ENCODE peak calls at places on chromosomes 3 and 15, in eight cellular contexts. S, E, B, H, G, P, O and U are unnamed samples. For H3K27me3, the result is how much of the 10 kb centered on the place peaks cover.

GRCh38 chr15:74542192-74543042 is 1.4 kb downstream of the ARID3B start:
- DNase-seq in H (no peak), B (no peak), P (no peak), E (no peak), S (no peak), G (no peak), O (no peak), U (no peak)

GRCh38 chr15:38378162-38378560 is 75.8 kb upstream of the FAM98B start:
- DNase-seq in G (peak), E (no peak), O (no peak), H (peak), S (no peak), P (no peak), B (peak), U (no peak)

GRCh38 chr3:139378587-139378986 is 10.9 kb downstream of the COPB2 start:
- DNase-seq in B (no peak), H (no peak), G (peak), S (no peak), P (no peak), O (no peak), E (peak), U (no peak)

GRCh38 chr3:159499031-159499793 is 489.4 kb upstream of the IL12A start:
- DNase-seq in H (no peak), E (no peak), B (no peak), S (no peak), P (no peak), O (no peak), G (peak), U (no peak)

GRCh38 chr3:32410367-32411246 is 19.0 kb downstream of the CMTM7 start:
- DNase-seq in P (no peak), S (peak), B (no peak), O (peak), E (no peak), H (no peak), G (no peak), U (no peak)

GRCh38 chr15:31472636-31473383 is 146.2 kb downstream of the KLF13 start:
- DNase-seq in B (no peak), S (no peak), G (peak), O (peak), H (peak), P (peak), E (no peak), U (no peak)

GRCh38 chr3:25582242-25582641 is 82.5 kb downstream of the TOP2B start:
- DNase-seq in G (peak), O (peak), P (no peak), H (peak), S (no peak), E (no peak), B (no peak), U (no peak)

GRCh38 chr15:25981114-25981513 is 118.0 kb upstream of the ATP10A start:
- DNase-seq in E (no peak), H (no peak), S (no peak), G (no peak), O (no peak), P (no peak), B (no peak), U (no peak)

GRCh38 chr15:35460616-35461015 is 85.3 kb downstream of the DPH6 start:
- DNase-seq in O (no peak), B (no peak), H (no peak), G (no peak), S (no peak), P (no peak), E (no peak), U (no peak)

GRCh38 chr3:169458752-169459151 is 204.8 kb downstream of the MECOM start:
- DNase-seq in H (peak), B (no peak), G (no peak), O (no peak), E (no peak), S (no peak), P (no peak), U (no peak)

GRCh38 chr15:59605994-59606393 is 5.6 kb upstream of the GCNT3 start:
- DNase-seq in E (no peak), S (no peak), O (no peak), G (no peak), P (no peak), B (no peak), H (no peak), U (no peak)

GRCh38 chr3:37135561-37135960 is 38.8 kb downstream of the LRRFIP2 start:
- DNase-seq in P (no peak), H (no peak), S (no peak), E (no peak), G (no peak), O (no peak), B (no peak), U (no peak)

GRCh38 chr3:63918321-63918720 is 6.1 kb upstream of the SCAANT1 start:
- DNase-seq in H (peak), B (no peak), G (peak), S (no peak), O (no peak), E (no peak), P (no peak), U (no peak)

GRCh38 chr15:101456079-101456791 is 33.3 kb downstream of the PCSK6 start:
- DNase-seq in O (peak), E (no peak), H (no peak), P (no peak), S (no peak), B (no peak), G (no peak), U (no peak)

GRCh38 chr3:58754074-58754473 is 87.5 kb upstream of the FAM3D start:
- DNase-seq in G (no peak), O (no peak), P (no peak), E (no peak), B (no peak), H (no peak), S (no peak), U (no peak)

GRCh38 chr15:50344006-50344464 is 11.0 kb downstream of the GABPB1 start:
- DNase-seq in S (no peak), G (no peak), P (no peak), B (no peak), H (no peak), E (no peak), O (no peak), U (no peak)

DNA sequence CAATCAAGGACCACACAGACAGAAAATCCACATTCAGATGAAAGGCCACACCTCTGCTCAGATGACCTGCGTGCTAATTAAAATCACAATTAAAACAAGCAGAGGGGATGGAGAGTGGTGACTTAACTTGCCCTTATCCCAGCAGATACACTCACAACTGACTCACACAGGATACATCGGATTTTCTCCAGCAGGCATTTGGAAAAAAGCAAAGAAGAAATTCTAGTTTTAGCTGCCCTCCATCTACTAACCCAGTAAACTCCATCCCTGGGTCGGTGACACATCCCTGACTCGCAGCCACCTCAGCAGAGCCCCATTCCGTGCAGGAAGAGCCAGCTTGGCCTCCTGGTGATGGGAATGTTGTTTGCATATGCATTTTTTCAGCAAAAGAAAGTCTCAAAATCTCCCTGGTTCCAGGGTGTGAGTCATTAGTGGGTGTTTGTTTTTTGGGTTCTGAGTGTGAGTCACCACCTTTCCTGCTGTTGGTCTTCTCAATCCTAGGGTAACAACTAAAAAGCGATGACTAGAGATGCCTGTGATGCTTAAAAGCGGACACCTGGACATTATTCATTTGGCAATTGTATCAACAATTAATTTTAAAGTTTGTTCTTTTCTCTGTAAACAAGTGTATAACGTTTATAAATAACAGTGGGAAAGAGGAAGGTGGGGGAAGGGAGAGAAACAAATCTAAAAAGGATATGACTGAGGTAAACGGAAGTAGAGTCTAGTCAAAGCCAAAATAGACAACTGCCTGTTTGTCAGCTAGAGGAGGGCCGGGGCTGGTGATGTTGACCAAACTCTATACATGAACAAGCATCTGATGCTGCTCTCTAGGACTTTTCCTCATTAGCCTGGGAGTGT is 49.8 kb upstream of the SLC4A7 start:
- DNase-seq in O (peak), B (peak), G (peak), S (peak), P (peak), E (no peak), H (peak), U (peak)
- TF ChIP-seq CTCF in O (peak), B (peak), G (peak), S (peak), P (no peak), E (peak), H (peak), U (peak)

DNA sequence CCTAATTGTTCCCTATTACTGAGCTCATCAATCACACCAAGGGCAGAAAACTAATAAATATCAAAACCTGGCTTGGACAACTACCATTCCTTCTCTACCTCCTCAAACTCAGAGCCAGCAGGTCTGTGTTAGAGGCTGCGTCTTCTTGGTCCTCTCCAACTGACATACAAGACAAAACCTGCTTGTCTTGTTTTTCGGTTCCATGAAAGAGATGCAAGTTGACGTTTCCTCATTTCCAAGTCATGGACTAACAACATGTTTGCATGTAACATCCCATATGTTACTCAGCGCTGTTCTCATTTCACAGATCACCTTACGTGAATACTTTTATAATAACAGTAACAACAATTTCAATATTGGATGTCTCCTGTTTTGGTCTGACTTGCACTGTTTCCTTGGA is 110.9 kb downstream of the LMLN start:
- DNase-seq in H (no peak), E (no peak), S (no peak), G (no peak), B (no peak), P (no peak), O (no peak), U (no peak)
- H3K27me3 ChIP-seq in H (under half), E (under half), S (under half), G (under half), B (half or more), P (under half), O (under half), U (under half)

DNA sequence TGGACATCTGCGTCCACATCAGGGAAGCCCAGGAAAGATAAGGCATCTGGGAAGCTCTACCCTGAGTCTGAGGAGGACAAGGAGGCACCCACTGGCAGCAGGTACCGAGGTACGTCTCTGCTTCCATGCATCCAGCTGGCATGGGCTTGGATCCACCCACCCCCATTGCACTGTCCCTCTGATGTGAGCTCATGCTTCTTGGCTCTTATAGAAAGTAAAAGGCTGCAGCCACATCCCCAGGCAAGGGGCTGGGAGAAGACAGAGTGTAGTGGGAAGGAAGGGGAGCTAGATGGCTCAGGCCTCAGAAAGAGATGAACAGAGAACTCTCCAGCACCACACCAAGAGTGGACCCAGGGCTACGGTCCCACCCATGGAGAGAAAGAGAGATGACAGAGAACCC is 18.2 kb downstream of the PTH1R start:
- DNase-seq in G (no peak), B (peak), O (no peak), P (no peak), H (no peak), E (no peak), S (no peak), U (no peak)
- TF ChIP-seq CTCF in G (no peak), B (no peak), O (no peak), P (no peak), H (no peak), E (no peak), S (no peak), U (no peak)

GRCh38 chr3:130529816-130530215 is 12.8 kb downstream of the COL6A6 start:
- DNase-seq in S (no peak), E (no peak), P (no peak), O (peak), B (no peak), G (no peak), H (no peak), U (no peak)
- H3K27me3 ChIP-seq in S (under half), E (under half), P (under half), O (under half), B (under half), G (under half), H (under half), U (under half)

GRCh38 chr15:45399381-45400212 is 21.3 kb upstream of the GATM start:
- DNase-seq in B (no peak), P (no peak), G (peak), O (peak), H (peak), S (no peak), E (peak), U (peak)
- TF ChIP-seq CTCF in B (peak), P (peak), G (peak), O (peak), H (peak), S (peak), E (peak), U (peak)

DNA sequence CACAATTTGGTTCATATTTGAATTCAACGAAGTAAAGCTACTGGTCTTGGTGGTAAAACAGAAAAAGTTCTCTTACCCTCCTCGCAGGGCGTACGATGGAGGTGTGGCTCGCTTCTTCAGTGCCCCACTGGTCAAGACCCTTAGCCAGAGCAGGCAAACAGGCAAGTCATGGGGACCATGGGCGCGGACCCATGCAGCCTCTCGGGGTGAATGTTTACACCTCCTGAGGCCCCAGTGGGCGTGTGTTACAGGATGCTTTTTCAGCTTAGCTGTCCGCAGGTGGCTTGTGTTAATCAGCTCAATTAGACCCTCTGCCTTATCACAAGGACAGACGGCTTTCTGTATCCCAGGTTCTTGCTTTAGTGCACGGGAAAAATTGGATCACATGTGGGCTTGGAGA is 991.8 kb downstream of the GBE1 start:
- DNase-seq in P (no peak), G (no peak), O (no peak), B (no peak), H (no peak), S (no peak), E (no peak), U (no peak)
- H3K27me3 ChIP-seq in P (under half), G (under half), O (under half), B (under half), H (under half), S (under half), E (under half), U (under half)

GRCh38 chr3:190016966-190017365 is 103.7 kb downstream of the P3H2 start:
- DNase-seq in H (no peak), B (no peak), E (no peak), G (no peak), S (no peak), P (no peak), O (no peak), U (no peak)

GRCh38 chr3:190012314-190012782 is 108.3 kb downstream of the P3H2 start:
- DNase-seq in G (peak), B (no peak), H (no peak), E (no peak), O (peak), P (no peak), S (no peak), U (peak)

GRCh38 chr3:190012784-190013183 is 107.9 kb downstream of the P3H2 start:
- DNase-seq in B (no peak), G (no peak), S (no peak), P (no peak), H (no peak), O (no peak), E (no peak), U (no peak)

GRCh38 chr3:190014940-190015339 is 105.8 kb downstream of the P3H2 start:
- DNase-seq in G (no peak), P (no peak), S (no peak), B (no peak), O (no peak), E (no peak), H (no peak), U (no peak)

GRCh38 chr3:190013943-190014924 is 106.5 kb downstream of the P3H2 start:
- DNase-seq in G (no peak), E (no peak), H (no peak), S (no peak), B (no peak), P (no peak), O (peak), U (no peak)
- TF ChIP-seq CTCF in G (no peak), E (no peak), H (no peak), S (no peak), B (no peak), P (no peak), O (no peak), U (no peak)

GRCh38 chr3:46477756-46478155 is 13.1 kb upstream of the LTF start:
- DNase-seq in G (no peak), S (no peak), E (no peak), P (no peak), H (no peak), B (no peak), O (peak), U (no peak)

GRCh38 chr3:46477145-46477544 is 12.4 kb upstream of the LTF start:
- DNase-seq in E (no peak), S (no peak), B (no peak), H (no peak), O (peak), G (no peak), P (no peak), U (no peak)

GRCh38 chr3:46479021-46479420 is 14.3 kb upstream of the LTF start:
- DNase-seq in S (no peak), P (no peak), G (no peak), E (no peak), B (no peak), O (peak), H (no peak), U (no peak)

GRCh38 chr3:46479696-46480095 is 15.0 kb upstream of the LTF start:
- DNase-seq in P (no peak), E (no peak), S (no peak), H (no peak), G (peak), O (no peak), B (no peak), U (no peak)

DNA sequence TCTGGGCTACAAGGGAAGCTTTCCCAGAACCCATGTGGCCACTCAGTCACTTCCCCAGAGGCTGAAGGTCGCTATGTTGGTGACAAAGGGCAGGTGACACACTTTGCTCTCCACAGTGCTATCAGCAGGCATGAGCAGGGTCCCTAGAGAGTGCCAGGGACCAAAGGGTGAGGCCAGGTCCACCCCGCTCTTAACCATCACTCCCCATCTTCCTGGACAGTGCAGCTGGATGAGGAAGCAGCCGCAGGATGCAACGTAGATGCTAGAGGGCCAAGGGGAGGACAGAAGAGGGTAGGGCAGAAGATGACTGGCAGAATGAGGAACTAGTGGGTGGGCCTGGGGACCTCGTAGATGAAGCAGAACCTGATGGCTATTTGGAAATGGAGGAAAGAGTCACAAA is 13.6 kb upstream of the LTF start:
- DNase-seq in H (no peak), E (no peak), S (no peak), O (no peak), B (no peak), P (peak), G (no peak), U (no peak)
- H3K27me3 ChIP-seq in H (under half), E (under half), S (under half), O (under half), B (under half), P (under half), G (under half), U (under half)

DNA sequence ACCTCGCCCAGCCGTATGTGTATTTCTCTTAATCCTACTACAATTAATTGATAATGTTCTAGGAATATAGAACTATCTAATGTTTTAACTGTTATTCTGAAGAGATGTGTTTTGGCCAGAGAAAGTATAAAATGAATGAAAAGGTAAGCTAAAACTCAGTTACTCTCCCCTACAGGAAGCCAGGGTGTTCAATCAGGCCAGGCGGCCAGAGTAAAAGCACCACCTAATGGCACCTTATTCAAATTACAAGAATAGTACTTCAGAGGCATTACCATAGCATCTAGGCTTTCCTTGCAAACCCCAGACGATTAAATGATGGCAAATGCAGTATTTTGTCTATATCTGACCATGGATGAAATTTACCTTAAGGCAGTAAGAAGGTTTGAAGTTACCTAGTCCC is 10.4 kb downstream of the SLC12A8 start:
- DNase-seq in S (no peak), E (no peak), O (no peak), H (peak), P (no peak), B (no peak), G (peak), U (no peak)
- TF ChIP-seq CTCF in S (no peak), E (peak), O (peak), H (no peak), P (no peak), B (no peak), G (peak), U (peak)

GRCh38 chr3:38588995-38589937 is 60.2 kb downstream of the SCN5A start:
- DNase-seq in H (no peak), E (no peak), P (no peak), B (no peak), G (no peak), O (peak), S (no peak), U (no peak)
- H3K27me3 ChIP-seq in H (under half), E (under half), P (under half), B (under half), G (under half), O (under half), S (under half), U (under half)